ENCODE peak calls at places on chromosomes 7 and 10, in seven cellular contexts. M is CD4-positive, alpha-beta T cell; J is lower leg skin; Z is B cell; H is HCT116; B is esophagus squamous epithelium; N is heart left ventricle. S is an unnamed sample.

GRCh38 chr7:106279425-106280182 is 5.2 kb downstream of the NAMPT start:
- DNase-seq in M (no peak), J (no peak), Z (no peak), H (no peak), B (no peak), N (no peak), S (no peak)

GRCh38 chr7:106812027-106812643 is 52.9 kb upstream of the PIK3CG start:
- DNase-seq in M (no peak), J (peak; percentile 87), Z (peak; percentile 23), H (no peak), B (no peak), N (peak; percentile 26), S (peak; percentile 38)

GRCh38 chr7:98619450-98620321 is 2.6 kb downstream of the NPTX2 start:
- DNase-seq in M (no peak), J (no peak), Z (no peak), H (no peak), B (no peak), N (no peak), S (no peak)

GRCh38 chr7:54978364-54979116 is 40.3 kb upstream of the EGFR start:
- DNase-seq in M (no peak), J (no peak), Z (no peak), H (no peak), B (no peak), N (no peak), S (no peak)

GRCh38 chr10:118793545-118793944 is 38.8 kb upstream of the CACUL1 start:
- DNase-seq in M (no peak), J (peak; percentile 86), Z (no peak), H (no peak), B (no peak), N (peak; percentile 15), S (no peak)

GRCh38 chr7:150378115-150378852 is 846 bp upstream of the ZNF775 start:
- DNase-seq in M (peak; percentile 29), J (peak; percentile 91), Z (peak; percentile 65), H (peak; percentile 19), B (no peak), N (peak; percentile 64), S (peak; percentile 30)

GRCh38 chr10:6102128-6102527 is 13.3 kb downstream of the RBM17 start:
- DNase-seq in M (no peak), J (no peak), Z (no peak), H (no peak), B (no peak), N (no peak), S (no peak)

GRCh38 chr10:131770946-131771633 is 129.7 kb upstream of the PPP2R2D start:
- DNase-seq in M (no peak), J (no peak), Z (no peak), H (no peak), B (no peak), N (no peak), S (no peak)

GRCh38 chr10:103545771-103546281 is 52.3 kb downstream of the NEURL1 start:
- DNase-seq in M (no peak), J (peak; percentile 68), Z (peak; percentile 6), H (no peak), B (no peak), N (no peak), S (no peak)

GRCh38 chr7:111301891-111302290 is 211.0 kb downstream of the LRRN3 start:
- DNase-seq in M (no peak), J (no peak), Z (no peak), H (no peak), B (no peak), N (no peak), S (no peak)

GRCh38 chr7:40966693-40967092 is 736.2 kb downstream of the INHBA start:
- DNase-seq in M (no peak), J (no peak), Z (no peak), H (no peak), B (no peak), N (no peak), S (no peak)

GRCh38 chr10:2861632-2862210 is 205.6 kb upstream of the PFKP start:
- DNase-seq in M (no peak), J (no peak), Z (no peak), H (no peak), B (no peak), N (no peak), S (no peak)

GRCh38 chr10:38050212-38050611 is 39.7 kb downstream of the ZNF33A start:
- DNase-seq in M (no peak), J (no peak), Z (no peak), H (no peak), B (no peak), N (no peak), S (no peak)

GRCh38 chr7:159028456-159029401 is 115.9 kb downstream of the VIPR2 start:
- DNase-seq in M (no peak), J (peak; percentile 81), Z (no peak), H (no peak), B (no peak), N (peak; percentile 6), S (no peak)

GRCh38 chr7:1969459-1970284 is 263.1 kb downstream of the MAD1L1 start:
- DNase-seq in M (no peak), J (no peak), Z (no peak), H (no peak), B (no peak), N (no peak), S (no peak)

GRCh38 chr10:5581670-5582566 is 57.2 kb downstream of the CALML3 start:
- DNase-seq in M (no peak), J (no peak), Z (peak; percentile 55), H (no peak), B (no peak), N (no peak), S (no peak)

GRCh38 chr7:81127991-81128390 is 209.1 kb upstream of the SEMA3C start:
- DNase-seq in M (no peak), J (no peak), Z (no peak), H (no peak), B (no peak), N (no peak), S (no peak)

GRCh38 chr10:36224431-36224985 is 582.4 kb upstream of the FZD8 start:
- DNase-seq in M (no peak), J (no peak), Z (no peak), H (no peak), B (no peak), N (no peak), S (no peak)

GRCh38 chr7:5630670-5631069 is 150.8 kb downstream of the RNF216 start:
- DNase-seq in M (peak; percentile 21), J (no peak), Z (no peak), H (no peak), B (no peak), N (no peak), S (peak; percentile 41)

GRCh38 chr7:50119815-50120637 is 27.0 kb upstream of the ZPBP start:
- DNase-seq in M (peak; percentile 38), J (no peak), Z (peak; percentile 10), H (no peak), B (no peak), N (no peak), S (no peak)

GRCh38 chr7:26658698-26659084 is 205.7 kb downstream of the SKAP2 start:
- DNase-seq in M (no peak), J (no peak), Z (no peak), H (no peak), B (no peak), N (no peak), S (no peak)

GRCh38 chr7:90595341-90595800 is 750 bp upstream of the CDK14 start:
- DNase-seq in M (no peak), J (no peak), Z (no peak), H (no peak), B (no peak), N (no peak), S (no peak)

GRCh38 chr7:128946936-128947830 is 9.5 kb downstream of the IRF5 start:
- DNase-seq in M (no peak), J (no peak), Z (no peak), H (no peak), B (no peak), N (no peak), S (no peak)
- TF ChIP-seq CTCF in M (no peak), J (no peak), Z (no peak), H (no peak), B (no peak), N (no peak), S (no peak)

DNA sequence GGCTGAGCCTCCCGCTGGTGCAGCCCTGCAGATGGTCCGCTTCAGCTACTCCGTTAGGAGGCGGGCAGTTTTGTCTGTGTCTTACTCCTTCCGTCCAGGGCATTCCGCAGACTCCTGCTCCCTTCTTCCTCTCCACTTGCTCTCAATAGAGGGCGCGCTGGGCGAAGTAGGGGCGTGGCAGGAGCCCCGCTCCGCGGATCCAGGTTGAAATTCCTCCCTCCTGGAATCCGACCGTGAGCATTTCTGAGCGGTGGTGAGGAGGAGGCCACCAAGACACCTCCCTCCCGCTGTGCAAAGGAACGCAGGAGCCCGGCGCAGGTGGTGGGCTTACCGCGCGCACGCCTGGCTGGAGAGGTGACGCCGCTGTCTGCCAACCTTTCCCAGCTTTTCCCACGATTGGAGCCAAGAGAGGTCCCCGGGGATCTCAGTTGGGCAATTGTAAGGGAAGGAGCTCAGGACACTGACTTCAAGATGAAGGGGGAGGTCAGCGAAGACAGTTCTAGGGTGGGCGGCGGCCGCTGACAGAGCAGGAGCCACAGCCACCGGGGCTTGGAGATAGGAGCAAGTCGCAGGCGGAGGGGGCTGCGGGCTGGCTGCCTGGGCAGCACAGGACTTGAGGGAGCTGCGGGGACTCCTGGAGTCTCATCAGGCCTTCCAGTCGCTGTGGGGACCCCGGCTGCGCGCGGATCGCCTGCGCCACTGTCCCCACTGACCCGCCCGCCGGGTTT is 1011.3 kb downstream of the XPNPEP1 start:
- DNase-seq in M (no peak), J (peak; percentile 90), Z (no peak), H (no peak), B (no peak), N (peak; percentile 27), S (no peak)
- TF ChIP-seq CTCF in M (no peak), J (no peak), Z (peak; percentile 10), H (no peak), B (no peak), N (peak; percentile 46), S (no peak)

DNA sequence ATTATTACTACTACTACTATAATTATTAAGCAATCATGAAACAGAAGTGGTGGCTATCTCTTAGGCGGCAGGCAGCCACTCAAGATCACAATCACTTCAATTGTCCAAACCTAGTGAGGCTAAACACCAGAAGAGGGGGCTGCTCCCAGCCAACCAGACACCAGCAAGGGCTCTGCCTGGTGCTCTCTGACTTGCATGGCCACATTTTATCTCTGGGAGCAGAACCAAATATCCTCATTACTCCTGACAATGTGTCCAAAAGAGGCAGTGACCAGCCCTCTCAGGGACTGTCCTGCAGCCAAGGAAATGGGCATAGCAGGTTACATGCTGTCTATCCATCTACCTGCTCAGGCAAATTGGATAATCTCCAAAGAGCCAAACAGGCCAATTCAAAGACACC is 187.4 kb upstream of the PDE1C start:
- DNase-seq in M (no peak), J (no peak), Z (no peak), H (no peak), B (no peak), N (no peak), S (no peak)
- TF ChIP-seq CTCF in M (no peak), J (no peak), Z (no peak), H (no peak), B (no peak), N (no peak), S (no peak)

GRCh38 chr10:111039522-111039921 is 37.3 kb upstream of the ADRA2A start:
- DNase-seq in M (no peak), J (no peak), Z (no peak), H (no peak), B (no peak), N (no peak), S (no peak)

GRCh38 chr10:111035542-111035941 is 41.3 kb upstream of the ADRA2A start:
- DNase-seq in M (no peak), J (no peak), Z (no peak), H (no peak), B (no peak), N (no peak), S (no peak)

GRCh38 chr10:111034598-111035310 is 42.1 kb upstream of the ADRA2A start:
- DNase-seq in M (no peak), J (no peak), Z (no peak), H (no peak), B (no peak), N (no peak), S (no peak)

GRCh38 chr10:111037868-111038267 is 39.0 kb upstream of the ADRA2A start:
- DNase-seq in M (no peak), J (no peak), Z (no peak), H (no peak), B (no peak), N (no peak), S (no peak)
- TF ChIP-seq CTCF in M (no peak), J (no peak), Z (no peak), H (no peak), B (peak; percentile 23), N (no peak), S (no peak)